ENCODE peak calls at places on chromosomes 1 and 21, in five cellular contexts. One of them, this sample, is unnamed.
A peak's percentile ranks its signal among the peaks of the same experiment; 100 is the strongest.

GRCh38 chr1:58659516-58659915 is 40.3 kb downstream of the MYSM1 start:
- DNase-seq in astrocyte: no peak
- DNase-seq in lower lobe of right lung: no peak
- DNase-seq in choroid plexus epithelial cell: no peak
- DNase-seq in IMR-90: no peak
- DNase-seq in this sample: no peak

GRCh38 chr21:33881689-33882440 is 33.7 kb downstream of the ATP5PO start:
- DNase-seq in choroid plexus epithelial cell: peak; percentile 75
- DNase-seq in IMR-90: no peak
- DNase-seq in lower lobe of right lung: no peak
- DNase-seq in astrocyte: no peak
- DNase-seq in this sample: no peak

GRCh38 chr1:6770727-6771567 is 14.3 kb upstream of the CAMTA1 start:
- DNase-seq in lower lobe of right lung: no peak
- DNase-seq in astrocyte: peak; percentile 39
- DNase-seq in choroid plexus epithelial cell: peak; percentile 47
- DNase-seq in IMR-90: peak; percentile 50
- DNase-seq in this sample: peak; percentile 30

GRCh38 chr1:204509186-204509635 is 7.0 kb upstream of the MDM4 start:
- DNase-seq in choroid plexus epithelial cell: no peak
- DNase-seq in lower lobe of right lung: no peak
- DNase-seq in astrocyte: no peak
- DNase-seq in IMR-90: no peak
- DNase-seq in this sample: no peak

GRCh38 chr1:213970193-213970592 is 17.6 kb upstream of the PROX1 start:
- DNase-seq in lower lobe of right lung: no peak
- DNase-seq in choroid plexus epithelial cell: no peak
- DNase-seq in IMR-90: no peak
- DNase-seq in astrocyte: peak; percentile 9
- DNase-seq in this sample: no peak

GRCh38 chr1:192201303-192201702 is 43.0 kb downstream of the RGS18 start:
- DNase-seq in lower lobe of right lung: no peak
- DNase-seq in choroid plexus epithelial cell: no peak
- DNase-seq in IMR-90: no peak
- DNase-seq in astrocyte: no peak
- DNase-seq in this sample: no peak

GRCh38 chr21:19440792-19441494 is 1037.4 kb upstream of the TMPRSS15 start:
- DNase-seq in IMR-90: no peak
- DNase-seq in astrocyte: no peak
- DNase-seq in choroid plexus epithelial cell: no peak
- DNase-seq in lower lobe of right lung: no peak
- DNase-seq in this sample: no peak

GRCh38 chr1:159923203-159924024 is 1.9 kb downstream of the TAGLN2 start:
- DNase-seq in IMR-90: peak; percentile 83
- DNase-seq in astrocyte: peak; percentile 85
- DNase-seq in lower lobe of right lung: peak; percentile 93
- DNase-seq in choroid plexus epithelial cell: peak; percentile 95
- DNase-seq in this sample: peak; percentile 86

GRCh38 chr21:34511154-34511553 is 856 bp downstream of the KCNE1 start:
- DNase-seq in astrocyte: no peak
- DNase-seq in IMR-90: no peak
- DNase-seq in choroid plexus epithelial cell: no peak
- DNase-seq in lower lobe of right lung: no peak
- DNase-seq in this sample: no peak

GRCh38 chr1:18603212-18603852 is 27.3 kb upstream of the PAX7 start:
- DNase-seq in astrocyte: no peak
- DNase-seq in choroid plexus epithelial cell: no peak
- DNase-seq in lower lobe of right lung: no peak
- DNase-seq in IMR-90: no peak
- DNase-seq in this sample: no peak

GRCh38 chr1:204084247-204084772 is 11.4 kb downstream of the SOX13 start:
- DNase-seq in choroid plexus epithelial cell: no peak
- DNase-seq in IMR-90: no peak
- DNase-seq in lower lobe of right lung: peak; percentile 81
- DNase-seq in astrocyte: no peak
- DNase-seq in this sample: no peak

GRCh38 chr1:11488966-11489625 is 10.1 kb downstream of the DISP3 start:
- DNase-seq in astrocyte: no peak
- DNase-seq in lower lobe of right lung: no peak
- DNase-seq in IMR-90: no peak
- DNase-seq in choroid plexus epithelial cell: no peak
- DNase-seq in this sample: no peak

GRCh38 chr1:174837386-174837785 is 162.4 kb upstream of the CACYBP start:
- DNase-seq in astrocyte: no peak
- DNase-seq in IMR-90: no peak
- DNase-seq in choroid plexus epithelial cell: no peak
- DNase-seq in lower lobe of right lung: no peak
- DNase-seq in this sample: no peak

GRCh38 chr1:154414606-154415005 is 9.5 kb downstream of the IL6R start:
- DNase-seq in astrocyte: no peak
- DNase-seq in choroid plexus epithelial cell: no peak
- DNase-seq in lower lobe of right lung: peak; percentile 41
- DNase-seq in IMR-90: no peak
- DNase-seq in this sample: no peak

GRCh38 chr1:235876292-235876914 is 9.7 kb upstream of the LYST start:
- DNase-seq in lower lobe of right lung: no peak
- DNase-seq in choroid plexus epithelial cell: no peak
- DNase-seq in astrocyte: no peak
- DNase-seq in IMR-90: no peak
- DNase-seq in this sample: no peak

GRCh38 chr1:2835650-2836159 is 34.2 kb upstream of the TTC34 start:
- DNase-seq in lower lobe of right lung: no peak
- DNase-seq in IMR-90: no peak
- DNase-seq in choroid plexus epithelial cell: no peak
- DNase-seq in astrocyte: no peak
- DNase-seq in this sample: no peak

GRCh38 chr1:63705058-63705457 is 68.8 kb upstream of the ROR1 start:
- DNase-seq in lower lobe of right lung: no peak
- DNase-seq in IMR-90: no peak
- DNase-seq in choroid plexus epithelial cell: no peak
- DNase-seq in astrocyte: no peak
- DNase-seq in this sample: no peak

GRCh38 chr1:32742956-32743355 is 40.4 kb upstream of the SYNC start:
- DNase-seq in IMR-90: no peak
- DNase-seq in lower lobe of right lung: no peak
- DNase-seq in astrocyte: no peak
- DNase-seq in choroid plexus epithelial cell: no peak
- DNase-seq in this sample: no peak

GRCh38 chr1:238018214-238018613 is 127.5 kb upstream of the ZP4 start:
- DNase-seq in choroid plexus epithelial cell: no peak
- DNase-seq in IMR-90: no peak
- DNase-seq in lower lobe of right lung: no peak
- DNase-seq in astrocyte: no peak
- DNase-seq in this sample: no peak

GRCh38 chr1:203682401-203683383 is 56.1 kb downstream of the ATP2B4 start:
- DNase-seq in astrocyte: no peak
- DNase-seq in choroid plexus epithelial cell: no peak
- DNase-seq in IMR-90: peak; percentile 34
- DNase-seq in lower lobe of right lung: no peak
- DNase-seq in this sample: no peak

GRCh38 chr1:218357211-218357892 is 12.2 kb downstream of the TGFB2 start:
- DNase-seq in astrocyte: peak; percentile 76
- DNase-seq in lower lobe of right lung: no peak
- DNase-seq in choroid plexus epithelial cell: no peak
- DNase-seq in IMR-90: no peak
- DNase-seq in this sample: no peak

GRCh38 chr1:47624531-47624930 is 186.7 kb downstream of the FOXD2 start:
- DNase-seq in astrocyte: no peak
- DNase-seq in choroid plexus epithelial cell: no peak
- DNase-seq in IMR-90: no peak
- DNase-seq in lower lobe of right lung: no peak
- DNase-seq in this sample: no peak

GRCh38 chr1:10424651-10425050 is 5.6 kb upstream of the CENPS start:
- DNase-seq in astrocyte: no peak
- DNase-seq in choroid plexus epithelial cell: no peak
- DNase-seq in IMR-90: no peak
- DNase-seq in lower lobe of right lung: no peak
- DNase-seq in this sample: no peak

GRCh38 chr1:58620259-58620658 is 43.2 kb upstream of the TACSTD2 start:
- DNase-seq in astrocyte: no peak
- DNase-seq in lower lobe of right lung: no peak
- DNase-seq in IMR-90: no peak
- DNase-seq in choroid plexus epithelial cell: no peak
- DNase-seq in this sample: no peak

GRCh38 chr1:89611721-89612120 is 21.2 kb upstream of the LRRC8C start:
- DNase-seq in IMR-90: no peak
- DNase-seq in lower lobe of right lung: no peak
- DNase-seq in astrocyte: no peak
- DNase-seq in choroid plexus epithelial cell: no peak
- DNase-seq in this sample: peak; percentile 78

GRCh38 chr1:89616844-89617627 is 15.9 kb upstream of the LRRC8C start:
- DNase-seq in IMR-90: no peak
- DNase-seq in choroid plexus epithelial cell: no peak
- DNase-seq in lower lobe of right lung: no peak
- DNase-seq in astrocyte: peak; percentile 39
- DNase-seq in this sample: no peak

GRCh38 chr1:89620664-89621063 is 12.3 kb upstream of the LRRC8C start:
- DNase-seq in lower lobe of right lung: no peak
- DNase-seq in choroid plexus epithelial cell: no peak
- DNase-seq in astrocyte: no peak
- DNase-seq in IMR-90: no peak
- DNase-seq in this sample: no peak

GRCh38 chr1:89613928-89614327 is 19.0 kb upstream of the LRRC8C start:
- DNase-seq in choroid plexus epithelial cell: no peak
- DNase-seq in astrocyte: no peak
- DNase-seq in lower lobe of right lung: no peak
- DNase-seq in IMR-90: no peak
- DNase-seq in this sample: no peak

GRCh38 chr1:89615676-89616598 is 17.0 kb upstream of the LRRC8C start:
- DNase-seq in IMR-90: no peak
- DNase-seq in astrocyte: no peak
- DNase-seq in lower lobe of right lung: no peak
- DNase-seq in choroid plexus epithelial cell: no peak
- DNase-seq in this sample: no peak
- TF ChIP-seq CTCF in IMR-90: peak; percentile 16
- TF ChIP-seq CTCF in astrocyte: no peak
- TF ChIP-seq CTCF in lower lobe of right lung: peak; percentile 48
- TF ChIP-seq CTCF in choroid plexus epithelial cell: peak; percentile 49
- TF ChIP-seq CTCF in this sample: no peak

GRCh38 chr1:24092979-24093378 is 19.0 kb downstream of the MYOM3 start:
- DNase-seq in IMR-90: no peak
- DNase-seq in astrocyte: no peak
- DNase-seq in choroid plexus epithelial cell: no peak
- DNase-seq in lower lobe of right lung: peak; percentile 21
- DNase-seq in this sample: no peak

GRCh38 chr1:24091971-24092482 is 19.9 kb downstream of the MYOM3 start:
- DNase-seq in lower lobe of right lung: peak; percentile 40
- DNase-seq in choroid plexus epithelial cell: no peak
- DNase-seq in astrocyte: no peak
- DNase-seq in IMR-90: no peak
- DNase-seq in this sample: no peak

GRCh38 chr1:24094554-24094953 is 17.4 kb downstream of the MYOM3 start:
- DNase-seq in lower lobe of right lung: peak; percentile 26
- DNase-seq in IMR-90: no peak
- DNase-seq in choroid plexus epithelial cell: no peak
- DNase-seq in astrocyte: no peak
- DNase-seq in this sample: no peak

GRCh38 chr1:24095140-24095859 is 16.6 kb downstream of the MYOM3 start:
- DNase-seq in astrocyte: no peak
- DNase-seq in IMR-90: no peak
- DNase-seq in lower lobe of right lung: peak; percentile 10
- DNase-seq in choroid plexus epithelial cell: no peak
- DNase-seq in this sample: no peak

GRCh38 chr1:24093762-24094161 is 18.2 kb downstream of the MYOM3 start:
- DNase-seq in lower lobe of right lung: peak; percentile 30
- DNase-seq in astrocyte: no peak
- DNase-seq in IMR-90: no peak
- DNase-seq in choroid plexus epithelial cell: no peak
- DNase-seq in this sample: no peak
- TF ChIP-seq CTCF in lower lobe of right lung: no peak
- TF ChIP-seq CTCF in astrocyte: no peak
- TF ChIP-seq CTCF in IMR-90: no peak
- TF ChIP-seq CTCF in choroid plexus epithelial cell: no peak
- TF ChIP-seq CTCF in this sample: no peak

DNA sequence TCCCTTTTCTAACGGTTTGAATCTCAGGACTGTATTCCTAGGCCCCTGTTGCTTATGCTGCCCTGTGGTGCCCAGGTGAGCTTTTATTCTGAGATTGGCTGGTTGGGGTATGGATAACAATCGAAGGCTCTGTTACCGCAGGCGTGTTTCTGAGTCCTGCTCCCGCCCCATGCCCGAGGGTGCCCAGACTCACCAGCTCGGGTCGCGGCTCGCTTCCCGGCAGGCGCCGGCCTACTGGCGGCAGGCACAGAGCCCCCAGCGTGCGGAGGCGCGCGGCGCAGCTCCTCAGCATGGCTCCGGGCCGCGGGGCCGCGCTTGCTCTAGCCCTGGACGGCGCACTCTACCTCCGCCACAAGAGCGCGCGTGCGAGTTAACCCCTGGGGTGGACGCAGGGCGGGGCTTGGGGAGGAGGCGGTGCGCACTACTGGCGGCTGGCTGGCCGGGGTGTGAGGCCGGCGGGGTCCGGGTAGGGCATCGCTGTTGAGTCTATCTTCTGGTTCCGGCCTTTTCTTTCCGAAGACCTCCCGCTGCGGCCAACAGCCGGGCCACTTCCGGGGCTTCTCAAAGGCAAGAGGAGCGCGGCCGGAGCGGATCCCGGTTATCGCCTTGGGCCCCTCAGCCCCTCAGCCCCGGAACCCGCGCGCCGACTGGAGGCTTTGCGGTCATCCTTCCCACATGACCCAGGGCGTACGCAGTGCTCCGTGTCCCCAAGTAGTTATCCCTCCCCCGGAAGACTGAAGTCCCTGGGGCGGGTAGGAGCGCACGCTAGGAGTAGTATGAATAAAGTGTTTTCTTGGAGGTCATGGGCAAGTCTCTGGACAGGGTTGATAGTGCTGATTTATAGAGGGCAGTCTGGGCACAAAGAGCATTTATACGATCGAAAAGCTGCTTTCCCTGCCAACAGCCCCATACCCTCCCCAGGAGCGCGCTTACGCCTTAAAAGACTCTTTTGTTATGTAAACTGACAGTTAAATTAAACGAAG is at the start of gene THEM4:
- DNase-seq in choroid plexus epithelial cell: peak; percentile 96
- DNase-seq in lower lobe of right lung: peak; percentile 99
- DNase-seq in astrocyte: peak; percentile 90
- DNase-seq in IMR-90: peak; percentile 96
- DNase-seq in this sample: peak; percentile 98
- TF ChIP-seq CTCF in choroid plexus epithelial cell: no peak
- TF ChIP-seq CTCF in lower lobe of right lung: peak; percentile 46
- TF ChIP-seq CTCF in astrocyte: no peak
- TF ChIP-seq CTCF in IMR-90: peak; percentile 28
- TF ChIP-seq CTCF in this sample: peak; percentile 57

GRCh38 chr1:225911207-225912130 is 12.6 kb downstream of the PYCR2 start:
- DNase-seq in IMR-90: peak; percentile 17
- DNase-seq in astrocyte: no peak
- DNase-seq in choroid plexus epithelial cell: peak; percentile 40
- DNase-seq in lower lobe of right lung: peak; percentile 77
- DNase-seq in this sample: peak; percentile 87
- TF ChIP-seq CTCF in IMR-90: peak; percentile 70
- TF ChIP-seq CTCF in astrocyte: peak; percentile 54
- TF ChIP-seq CTCF in choroid plexus epithelial cell: peak; percentile 63
- TF ChIP-seq CTCF in lower lobe of right lung: peak; percentile 97
- TF ChIP-seq CTCF in this sample: peak; percentile 62

GRCh38 chr1:189678779-189679178 is 798.9 kb downstream of the BRINP3 start:
- DNase-seq in choroid plexus epithelial cell: peak; percentile 19
- DNase-seq in lower lobe of right lung: no peak
- DNase-seq in astrocyte: no peak
- DNase-seq in IMR-90: no peak
- DNase-seq in this sample: no peak
- TF ChIP-seq CTCF in choroid plexus epithelial cell: peak; percentile 55
- TF ChIP-seq CTCF in lower lobe of right lung: no peak
- TF ChIP-seq CTCF in astrocyte: peak; percentile 18
- TF ChIP-seq CTCF in IMR-90: peak; percentile 20
- TF ChIP-seq CTCF in this sample: no peak

GRCh38 chr21:39726133-39726532 is 18.9 kb upstream of the IGSF5 start:
- DNase-seq in choroid plexus epithelial cell: peak; percentile 5
- DNase-seq in lower lobe of right lung: no peak
- DNase-seq in astrocyte: no peak
- DNase-seq in IMR-90: no peak
- DNase-seq in this sample: no peak
- TF ChIP-seq CTCF in choroid plexus epithelial cell: peak; percentile 47
- TF ChIP-seq CTCF in lower lobe of right lung: no peak
- TF ChIP-seq CTCF in astrocyte: peak; percentile 28
- TF ChIP-seq CTCF in IMR-90: peak; percentile 13
- TF ChIP-seq CTCF in this sample: no peak

This sample was measured in GM13976.